ENCODE peak calls at places on chromosomes 13 and 19, in eight cellular contexts. E is upper lobe of left lung; Q is tibial artery; X is EL; C is nucleus accumbens; W is GM10248; T is activated CD8-positive, alpha-beta memory T cell treated with anti-CD3 and anti-CD28 coated beads for 4 hours; M is mucosa of descending colon. G is an unnamed sample.
A peak's percentile ranks its signal among the peaks of the same experiment; 100 is the strongest.

GRCh38 chr13:25992076-25992475 is 59.7 kb downstream of the SHISA2 start:
- DNase-seq in E (no peak), Q (no peak), X (no peak), C (no peak), W (no peak), T (no peak), M (no peak), G (no peak)

GRCh38 chr19:16067205-16067938 is 8.9 kb upstream of the TPM4 start:
- DNase-seq in E (peak; percentile 93), Q (peak; percentile 96), X (peak; percentile 58), C (peak; percentile 5), W (no peak), T (no peak), M (peak; percentile 70), G (no peak)

GRCh38 chr13:36098080-36098479 is 33.1 kb downstream of the DCLK1 start:
- DNase-seq in E (no peak), Q (no peak), X (no peak), C (no peak), W (no peak), T (no peak), M (no peak), G (no peak)

GRCh38 chr13:24764276-24764630 is 284 bp downstream of the RNF17 start:
- DNase-seq in E (peak; percentile 67), Q (no peak), X (no peak), C (no peak), W (no peak), T (no peak), M (no peak), G (no peak)

GRCh38 chr19:6213696-6214585 is 65.8 kb downstream of the MLLT1 start:
- DNase-seq in E (peak; percentile 64), Q (no peak), X (no peak), C (no peak), W (no peak), T (no peak), M (no peak), G (no peak)

GRCh38 chr13:34750078-34750703 is 191.9 kb upstream of the NBEA start:
- DNase-seq in E (no peak), Q (no peak), X (no peak), C (no peak), W (peak; percentile 13), T (no peak), M (peak; percentile 35), G (peak; percentile 20)

GRCh38 chr19:34999498-35000337 is at the start of gene GRAMD1A:
- DNase-seq in E (peak; percentile 99), Q (peak; percentile 95), X (peak; percentile 87), C (peak; percentile 54), W (peak; percentile 93), T (peak; percentile 34), M (peak; percentile 87), G (peak; percentile 82)

GRCh38 chr19:39303373-39304184 is 7.4 kb downstream of the IFNL1 start:
- DNase-seq in E (no peak), Q (peak; percentile 1), X (no peak), C (no peak), W (peak; percentile 1), T (no peak), M (no peak), G (no peak)

GRCh38 chr13:41054919-41055619 is 6.2 kb upstream of the WBP4 start:
- DNase-seq in E (no peak), Q (no peak), X (peak; percentile 28), C (no peak), W (no peak), T (no peak), M (no peak), G (no peak)

GRCh38 chr13:42113478-42113877 is 65.0 kb downstream of the DGKH start:
- DNase-seq in E (no peak), Q (no peak), X (no peak), C (no peak), W (no peak), T (no peak), M (no peak), G (no peak)

GRCh38 chr19:31312004-31312403 is 37.2 kb downstream of the TSHZ3 start:
- DNase-seq in E (no peak), Q (no peak), X (peak; percentile 46), C (no peak), W (no peak), T (peak; percentile 7), M (peak; percentile 21), G (no peak)

GRCh38 chr13:109159650-109160309 is 530.4 kb downstream of the MYO16 start:
- DNase-seq in E (no peak), Q (no peak), X (no peak), C (no peak), W (no peak), T (no peak), M (no peak), G (no peak)

GRCh38 chr19:10553087-10553667 is 9.5 kb downstream of the ATG4D start:
- DNase-seq in E (no peak), Q (no peak), X (no peak), C (no peak), W (no peak), T (no peak), M (no peak), G (no peak)

GRCh38 chr13:46628622-46629365 is 75.8 kb downstream of the LRCH1 start:
- DNase-seq in E (no peak), Q (no peak), X (no peak), C (no peak), W (no peak), T (no peak), M (no peak), G (no peak)

GRCh38 chr19:49340069-49340864 is 5.1 kb downstream of the CD37 start:
- DNase-seq in E (peak; percentile 94), Q (peak; percentile 97), X (no peak), C (no peak), W (peak; percentile 94), T (no peak), M (peak; percentile 76), G (no peak)

GRCh38 chr19:33797821-33798633 is 1.4 kb downstream of the KCTD15 start:
- DNase-seq in E (peak; percentile 87), Q (peak; percentile 78), X (peak; percentile 40), C (no peak), W (no peak), T (no peak), M (peak; percentile 76), G (peak; percentile 61)

GRCh38 chr13:79455331-79455730 is 25.6 kb upstream of the NDFIP2 start:
- DNase-seq in E (no peak), Q (no peak), X (peak; percentile 86), C (no peak), W (no peak), T (no peak), M (no peak), G (no peak)

GRCh38 chr19:15869109-15869555 is 28.7 kb downstream of the CYP4F2 start:
- DNase-seq in E (no peak), Q (no peak), X (peak; percentile 26), C (no peak), W (peak; percentile 35), T (peak; percentile 22), M (peak; percentile 59), G (peak; percentile 4)

GRCh38 chr19:33431986-33432385 is 58.5 kb downstream of the CEBPG start:
- DNase-seq in E (no peak), Q (no peak), X (no peak), C (no peak), W (no peak), T (no peak), M (no peak), G (no peak)

GRCh38 chr13:80132741-80133601 is 208.0 kb downstream of the SPRY2 start:
- DNase-seq in E (no peak), Q (peak; percentile 82), X (peak; percentile 58), C (peak; percentile 31), W (no peak), T (no peak), M (peak; percentile 81), G (no peak)

GRCh38 chr13:80469841-80470378 is 129.0 kb upstream of the SPRY2 start:
- DNase-seq in E (no peak), Q (peak; percentile 92), X (peak; percentile 45), C (no peak), W (no peak), T (no peak), M (peak; percentile 17), G (no peak)

GRCh38 chr19:39093761-39094160 is 9.6 kb downstream of the ACP7 start:
- DNase-seq in E (no peak), Q (no peak), X (peak; percentile 52), C (no peak), W (no peak), T (no peak), M (no peak), G (no peak)

GRCh38 chr13:90493667-90494066 is 853.8 kb upstream of the MIR17HG start:
- DNase-seq in E (no peak), Q (no peak), X (no peak), C (no peak), W (no peak), T (no peak), M (no peak), G (no peak)

GRCh38 chr13:113976711-113977684 is 3.1 kb upstream of the C13orf46 start:
- DNase-seq in E (peak; percentile 67), Q (peak; percentile 65), X (peak; percentile 84), C (no peak), W (no peak), T (no peak), M (no peak), G (no peak)

GRCh38 chr19:34263745-34264237 is 9.4 kb downstream of the GARRE1 start:
- DNase-seq in E (no peak), Q (no peak), X (no peak), C (no peak), W (no peak), T (no peak), M (no peak), G (no peak)

GRCh38 chr13:113390874-113391497 is 27.1 kb upstream of the GRTP1 start:
- DNase-seq in E (no peak), Q (peak; percentile 21), X (no peak), C (no peak), W (no peak), T (no peak), M (no peak), G (no peak)

GRCh38 chr13:30133554-30133912 is 173.8 kb downstream of the KATNAL1 start:
- DNase-seq in E (peak; percentile 81), Q (no peak), X (no peak), C (no peak), W (no peak), T (no peak), M (peak; percentile 79), G (no peak)

GRCh38 chr19:45938733-45939319 is 24.2 kb upstream of the NANOS2 start:
- DNase-seq in E (no peak), Q (no peak), X (no peak), C (no peak), W (no peak), T (no peak), M (no peak), G (no peak)

GRCh38 chr13:49058761-49059160 is 83.0 kb downstream of the FNDC3A start:
- DNase-seq in E (no peak), Q (no peak), X (no peak), C (no peak), W (no peak), T (no peak), M (no peak), G (no peak)

GRCh38 chr13:48533207-48533499 is 273 bp upstream of the RCBTB2 start:
- DNase-seq in E (no peak), Q (no peak), X (no peak), C (no peak), W (no peak), T (no peak), M (no peak), G (no peak)

GRCh38 chr19:48813123-48813911 is 2.5 kb upstream of the BCAT2 start:
- DNase-seq in E (peak; percentile 74), Q (no peak), X (no peak), C (no peak), W (peak; percentile 25), T (no peak), M (no peak), G (no peak)

GRCh38 chr19:5170329-5170745 is 170.3 kb downstream of the PTPRS start:
- DNase-seq in E (no peak), Q (no peak), X (no peak), C (no peak), W (no peak), T (no peak), M (peak; percentile 37), G (no peak)

GRCh38 chr13:26422036-26422435 is 135.4 kb upstream of the WASF3 start:
- DNase-seq in E (no peak), Q (no peak), X (no peak), C (no peak), W (no peak), T (no peak), M (no peak), G (no peak)

GRCh38 chr19:56144396-56144795 is 3.3 kb downstream of the ZNF444 start:
- DNase-seq in E (no peak), Q (no peak), X (no peak), C (no peak), W (no peak), T (no peak), M (no peak), G (no peak)

G was measured in neuronal stem cell.